ENCODE peak calls at places on chromosome 5, in eight cellular contexts. D is GM23338, F is vagina, E is breast epithelium, J is SK-N-SH, X is stomach, H is GM12878, V is transverse colon. O is an unnamed sample.
A peak's percentile ranks its signal among the peaks of the same experiment; 100 is the strongest.

GRCh38 chr5:80960531-80961375 is 590 bp downstream of the RASGRF2 start:
- DNase-seq in J (peak; percentile 83), D (peak; percentile 58), F (no peak), X (no peak), E (no peak), H (no peak), V (peak; percentile 10), O (no peak)

GRCh38 chr5:147645172-147645571 is 135.3 kb upstream of the DPYSL3 start:
- DNase-seq in J (no peak), F (no peak), V (no peak), H (no peak), D (no peak), E (no peak), X (no peak), O (no peak)

GRCh38 chr5:11383506-11384095 is 520.6 kb downstream of the CTNND2 start:
- DNase-seq in D (no peak), X (no peak), F (no peak), V (no peak), H (no peak), E (no peak), J (no peak), O (no peak)

GRCh38 chr5:1444361-1445189 is 665 bp downstream of the SLC6A3 start:
- DNase-seq in H (no peak), X (peak; percentile 14), F (no peak), D (peak; percentile 58), V (no peak), J (no peak), E (no peak), O (no peak)

GRCh38 chr5:54251981-54252380 is 58.4 kb downstream of the ARL15 start:
- DNase-seq in E (no peak), H (no peak), X (no peak), J (no peak), V (no peak), F (no peak), D (peak; percentile 19), O (no peak)

GRCh38 chr5:173794901-173795416 is 93.2 kb upstream of the CPEB4 start:
- DNase-seq in J (no peak), E (no peak), D (no peak), H (no peak), V (peak; percentile 70), X (no peak), F (no peak), O (no peak)

GRCh38 chr5:145521066-145521465 is 314.1 kb downstream of the PRELID2 start:
- DNase-seq in V (no peak), E (peak; percentile 18), H (no peak), F (no peak), J (no peak), X (no peak), D (no peak), O (peak; percentile 36)

GRCh38 chr5:6743161-6743560 is 29.9 kb downstream of the TENT4A start:
- DNase-seq in E (no peak), D (no peak), J (no peak), F (no peak), H (no peak), V (no peak), X (no peak), O (no peak)

GRCh38 chr5:90939208-90939607 is 380.6 kb downstream of the ADGRV1 start:
- DNase-seq in D (no peak), H (no peak), V (no peak), E (no peak), X (no peak), F (no peak), J (no peak), O (no peak)

GRCh38 chr5:136424835-136425694 is 59.7 kb upstream of the TRPC7 start:
- DNase-seq in J (peak; percentile 66), H (no peak), D (peak; percentile 95), V (peak; percentile 77), X (peak; percentile 71), E (no peak), F (no peak), O (peak; percentile 69)

GRCh38 chr5:125251703-125252102 is 505.3 kb upstream of the ZNF608 start:
- DNase-seq in H (no peak), F (no peak), X (no peak), J (no peak), E (no peak), V (no peak), D (no peak), O (no peak)

GRCh38 chr5:127040779-127041520 is 10.6 kb upstream of the MARCHF3 start:
- DNase-seq in F (no peak), E (peak; percentile 22), D (peak; percentile 36), V (peak; percentile 56), X (peak; percentile 28), J (no peak), H (no peak), O (peak; percentile 13)

GRCh38 chr5:97726106-97726505 is 543.1 kb upstream of the RIOK2 start:
- DNase-seq in F (no peak), D (peak; percentile 2), J (no peak), X (no peak), V (no peak), E (no peak), H (no peak), O (no peak)

GRCh38 chr5:15440434-15440833 is 59.5 kb upstream of the FBXL7 start:
- DNase-seq in F (no peak), X (no peak), V (no peak), E (no peak), D (peak; percentile 37), H (no peak), J (no peak), O (no peak)

GRCh38 chr5:112653638-112654037 is 84.0 kb upstream of the APC start:
- DNase-seq in D (no peak), J (no peak), V (no peak), H (no peak), X (no peak), F (no peak), E (no peak), O (no peak)

GRCh38 chr5:50445281-50445949 is 4.3 kb upstream of the EMB start:
- DNase-seq in X (no peak), E (no peak), D (no peak), J (no peak), F (no peak), V (peak; percentile 10), H (peak; percentile 62), O (no peak)

GRCh38 chr5:50435131-50435530 is 6.0 kb downstream of the EMB start:
- DNase-seq in E (no peak), J (no peak), D (no peak), F (no peak), X (no peak), H (no peak), V (no peak), O (no peak)

GRCh38 chr5:50441479-50441815 is 359 bp upstream of the EMB start:
- DNase-seq in X (no peak), E (no peak), H (no peak), V (no peak), F (no peak), D (no peak), J (no peak), O (no peak)

GRCh38 chr5:50439221-50439620 is 1.9 kb downstream of the EMB start:
- DNase-seq in X (no peak), D (no peak), E (no peak), V (no peak), J (no peak), F (no peak), H (no peak), O (no peak)

GRCh38 chr5:50440651-50441478 is at the start of gene EMB:
- DNase-seq in D (peak; percentile 92), E (peak; percentile 48), V (peak; percentile 76), F (no peak), H (no peak), X (peak; percentile 66), J (peak; percentile 77), O (peak; percentile 53)
- TF ChIP-seq CTCF in D (no peak), E (no peak), V (no peak), F (no peak), H (peak; percentile 41), X (no peak), J (peak; percentile 41), O (no peak)

DNA sequence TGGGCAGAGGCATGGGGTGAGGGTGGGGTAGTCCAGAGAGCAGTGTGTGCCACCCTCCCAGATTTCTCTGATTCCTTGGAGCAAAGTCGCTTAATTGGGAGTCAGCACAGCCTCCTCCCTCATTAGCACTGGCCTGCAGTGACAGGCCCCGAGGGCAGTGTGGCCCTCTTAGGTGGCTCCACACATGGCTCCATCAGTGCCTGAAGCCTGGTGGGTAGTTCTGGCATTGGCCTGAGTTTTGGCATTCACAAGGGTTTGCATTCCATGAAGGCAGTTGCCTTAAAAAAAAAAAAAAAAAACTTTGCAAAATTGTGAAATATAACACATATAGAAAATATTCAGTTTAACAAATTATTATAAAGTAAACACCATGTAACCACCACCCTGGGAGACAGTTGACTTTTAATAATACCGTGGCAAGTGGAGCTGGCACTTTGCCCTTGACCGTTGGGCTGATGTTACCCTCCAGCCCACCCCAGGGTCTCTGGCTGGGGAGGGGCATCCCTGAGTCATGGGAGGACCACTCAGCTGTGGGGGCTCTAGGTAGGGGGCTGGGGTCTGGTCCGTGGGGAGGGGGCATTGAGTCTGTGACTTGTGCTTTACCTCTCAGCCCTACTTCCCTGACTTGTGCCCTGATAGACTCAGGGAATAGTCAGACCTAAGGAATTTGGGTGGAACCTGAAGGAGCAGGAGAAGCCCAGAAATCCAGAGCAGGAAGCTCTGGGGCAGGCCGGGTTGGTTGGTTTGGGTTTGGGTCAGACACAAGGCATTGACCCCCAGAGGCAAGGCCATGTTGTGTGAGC is 51.3 kb upstream of the PITX1 start:
- DNase-seq in D (no peak), F (no peak), E (no peak), J (no peak), V (no peak), H (no peak), X (no peak), O (no peak)
- TF ChIP-seq POLR2AphosphoS5 in D (no peak), F (no peak), E (no peak), J (no peak), V (no peak), H (no peak), X (no peak), O (no peak)

GRCh38 chr5:93594591-93595419 is 11.8 kb downstream of the NR2F1 start:
- DNase-seq in V (no peak), H (no peak), J (peak; percentile 22), E (no peak), D (peak; percentile 53), F (no peak), X (no peak), O (no peak)
- TF ChIP-seq CTCF in V (no peak), H (no peak), J (no peak), E (no peak), D (peak; percentile 17), F (no peak), X (no peak), O (no peak)

GRCh38 chr5:151005187-151005974 is 15.0 kb upstream of the GPX3 start:
- DNase-seq in H (no peak), J (no peak), D (no peak), F (no peak), X (no peak), V (peak; percentile 38), E (peak; percentile 53), O (no peak)

GRCh38 chr5:151005975-151006576 is 14.3 kb upstream of the GPX3 start:
- DNase-seq in E (peak; percentile 76), V (peak; percentile 74), J (no peak), F (peak; percentile 99), H (no peak), X (peak; percentile 61), D (no peak), O (peak; percentile 28)

GRCh38 chr5:151008124-151008491 is 12.3 kb upstream of the GPX3 start:
- DNase-seq in X (no peak), H (no peak), V (no peak), D (no peak), F (no peak), E (no peak), J (no peak), O (no peak)

GRCh38 chr5:151007430-151008123 is 12.8 kb upstream of the GPX3 start:
- DNase-seq in J (no peak), H (no peak), E (no peak), D (no peak), V (no peak), X (no peak), F (no peak), O (no peak)

GRCh38 chr5:151006704-151007334 is 13.6 kb upstream of the GPX3 start:
- DNase-seq in E (no peak), J (no peak), H (no peak), V (no peak), X (peak; percentile 35), F (no peak), D (no peak), O (no peak)
- TF ChIP-seq POLR2AphosphoS5 in E (no peak), J (no peak), H (no peak), V (no peak), X (no peak), F (no peak), D (no peak), O (no peak)

O was measured in prostate gland.